ENCODE peak calls at places on chromosomes 11 and 22, in six cellular contexts. U is ovary, Y is B cell, S is transverse colon, G is H9, C is Peyer's patch. Q is an unnamed sample.
A peak's percentile ranks its signal among the peaks of the same experiment; 100 is the strongest.

GRCh38 chr22:41925783-41926460 is 684 bp downstream of the TNFRSF13C start:
- DNase-seq in Y (peak; percentile 93), C (peak; percentile 83), U (no peak), S (peak; percentile 87), G (peak; percentile 83), Q (peak; percentile 76)

GRCh38 chr11:83725161-83725560 is 439.0 kb upstream of the CCDC90B start:
- DNase-seq in G (peak; percentile 34), U (no peak), C (no peak), Y (no peak), S (no peak), Q (no peak)

GRCh38 chr11:109123811-109124787 is 297.9 kb upstream of the C11orf87 start:
- DNase-seq in S (no peak), C (no peak), U (no peak), G (peak; percentile 47), Y (no peak), Q (no peak)

GRCh38 chr11:128361451-128362020 is 225.8 kb downstream of the ETS1 start:
- DNase-seq in S (no peak), C (peak; percentile 37), G (no peak), Y (peak; percentile 43), U (no peak), Q (no peak)

GRCh38 chr22:39908121-39908520 is 7.2 kb downstream of the GRAP2 start:
- DNase-seq in S (no peak), Y (no peak), U (no peak), C (no peak), G (no peak), Q (no peak)

GRCh38 chr11:3108183-3108721 is 51.0 kb upstream of the CARS1 start:
- DNase-seq in Y (no peak), C (no peak), U (peak; percentile 16), S (peak; percentile 7), G (no peak), Q (peak; percentile 16)

GRCh38 chr11:126265801-126266200 is 2.9 kb downstream of the SRPRA start:
- DNase-seq in G (no peak), S (no peak), Y (no peak), C (no peak), U (no peak), Q (no peak)

GRCh38 chr22:36236338-36237319 is 2.7 kb downstream of the APOL2 start:
- DNase-seq in Y (no peak), C (no peak), G (peak; percentile 16), U (no peak), S (no peak), Q (no peak)

GRCh38 chr11:60511393-60511792 is 3.8 kb upstream of the MS4A13 start:
- DNase-seq in S (no peak), C (no peak), Y (peak; percentile 38), G (no peak), U (no peak), Q (no peak)

GRCh38 chr11:113446938-113447337 is 28.3 kb downstream of the DRD2 start:
- DNase-seq in G (no peak), U (no peak), S (no peak), Y (no peak), C (no peak), Q (no peak)

GRCh38 chr22:42344391-42344861 is 74.0 kb upstream of the TCF20 start:
- DNase-seq in C (no peak), Y (no peak), U (peak; percentile 41), S (no peak), G (peak; percentile 76), Q (no peak)

GRCh38 chr22:35523167-35523928 is 17.3 kb upstream of the RASD2 start:
- DNase-seq in C (no peak), G (no peak), Y (no peak), S (no peak), U (no peak), Q (no peak)

GRCh38 chr22:41469218-41469851 is 418 bp downstream of the ACO2 start:
- DNase-seq in S (peak; percentile 81), G (no peak), C (peak; percentile 38), Y (no peak), U (no peak), Q (no peak)

GRCh38 chr11:118497831-118498230 is 29.4 kb upstream of the TTC36 start:
- DNase-seq in C (no peak), U (no peak), Y (no peak), S (no peak), G (no peak), Q (no peak)

GRCh38 chr11:80443177-80443576 is 1002.3 kb upstream of the TENM4 start:
- DNase-seq in U (no peak), G (no peak), C (no peak), S (no peak), Y (no peak), Q (no peak)

GRCh38 chr11:57410287-57410686 is 16.6 kb downstream of the SLC43A3 start:
- DNase-seq in U (no peak), Y (no peak), C (no peak), G (no peak), S (no peak), Q (no peak)

GRCh38 chr11:10322830-10323792 is 18.2 kb downstream of the ADM start:
- DNase-seq in U (peak; percentile 64), S (peak; percentile 65), C (no peak), Y (peak; percentile 56), G (no peak), Q (no peak)

GRCh38 chr11:69382131-69383128 is 88.5 kb downstream of the MYEOV start:
- DNase-seq in U (no peak), C (peak; percentile 38), Y (peak; percentile 14), G (peak; percentile 41), S (peak; percentile 32), Q (no peak)

GRCh38 chr22:35582861-35583670 is 34.1 kb downstream of the MB start:
- DNase-seq in U (peak; percentile 69), Y (peak; percentile 77), G (peak; percentile 73), C (peak; percentile 52), S (peak; percentile 68), Q (peak; percentile 44)

DNA sequence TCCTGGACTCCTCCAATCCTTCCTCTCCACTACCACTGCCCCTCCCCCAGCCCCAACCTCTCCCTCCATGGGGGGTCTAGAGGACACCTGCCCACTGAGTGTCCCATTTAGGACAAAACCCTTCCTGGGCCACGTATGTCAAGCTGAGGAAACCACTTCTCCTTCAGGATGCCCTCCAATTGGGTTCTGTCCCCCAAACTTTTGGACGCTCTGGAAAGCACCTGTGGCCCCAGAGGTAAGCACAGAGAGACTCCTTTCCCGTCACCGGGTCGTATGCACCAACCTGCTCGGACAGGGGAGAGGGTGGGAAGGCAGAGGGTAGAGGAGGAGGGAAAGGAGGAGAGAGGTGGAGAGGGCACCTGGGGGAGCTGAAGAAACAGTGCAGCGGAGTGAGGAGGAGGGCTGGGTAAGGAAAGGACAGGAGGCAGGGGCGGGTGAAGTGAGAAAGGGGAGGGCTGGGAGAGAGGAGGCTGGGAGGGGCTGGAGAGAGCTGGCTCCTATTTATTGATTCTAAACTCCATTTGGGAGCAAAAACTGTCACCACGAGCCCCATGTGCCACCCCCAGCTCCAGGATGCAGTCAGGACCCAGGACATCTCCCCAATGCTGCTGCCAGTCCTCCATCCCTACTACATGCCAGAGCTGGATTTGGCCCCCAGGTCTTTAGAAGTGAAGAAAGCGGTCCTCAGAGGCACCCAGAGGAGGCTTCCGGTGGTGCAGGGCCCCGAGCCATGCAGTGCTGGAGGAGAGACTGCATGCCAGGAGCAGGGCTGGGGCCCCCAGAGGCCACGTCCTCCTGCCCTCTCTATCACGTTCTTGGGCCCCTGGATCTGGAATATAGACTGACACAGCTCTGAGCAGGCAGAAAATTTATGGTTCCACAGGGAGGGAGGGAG is 53.6 kb downstream of the SLC22A12 start:
- DNase-seq in S (no peak), Y (no peak), G (peak; percentile 58), C (no peak), U (no peak), Q (no peak)
- TF ChIP-seq CTCF in S (peak; percentile 4), Y (no peak), G (peak; percentile 55), C (no peak), U (peak; percentile 18), Q (no peak)

DNA sequence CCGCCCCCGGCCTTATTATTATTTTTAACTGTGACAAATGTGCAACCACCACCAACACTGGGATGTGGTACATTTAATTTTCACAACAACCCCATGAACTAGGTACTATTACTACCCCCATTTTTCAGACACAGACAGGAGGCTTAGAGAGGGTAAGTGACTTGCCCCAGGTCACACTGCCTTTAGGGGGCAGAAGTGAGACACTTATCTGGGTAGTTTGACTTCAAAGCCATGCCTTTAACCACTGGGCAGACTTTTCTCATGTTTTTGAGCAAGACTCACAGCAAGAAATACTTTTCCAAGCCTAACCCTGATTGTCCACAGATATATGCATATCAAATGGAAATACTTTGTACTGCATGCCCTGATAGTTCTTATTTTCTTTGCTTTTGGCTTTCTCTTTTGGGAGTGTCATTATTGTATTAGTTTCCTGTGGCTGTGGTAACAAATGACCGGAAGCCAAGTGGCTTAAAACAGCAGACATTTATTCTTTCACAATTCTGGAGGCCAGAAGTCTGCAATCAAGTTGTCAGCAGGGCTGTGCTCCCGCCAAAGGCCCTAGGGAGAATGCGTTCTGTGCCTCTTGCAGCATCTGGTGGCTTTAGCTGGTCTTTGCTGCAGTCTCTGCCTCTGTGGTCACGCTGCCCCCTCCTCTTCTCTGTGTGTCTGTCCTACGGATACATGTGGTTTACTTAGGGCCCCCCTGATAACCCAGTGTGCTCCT is 110.8 kb downstream of the GRIK4 start:
- DNase-seq in S (no peak), G (no peak), C (no peak), U (no peak), Y (no peak), Q (no peak)
- TF ChIP-seq CTCF in S (no peak), G (peak; percentile 61), C (no peak), U (no peak), Y (no peak), Q (peak; percentile 31)

DNA sequence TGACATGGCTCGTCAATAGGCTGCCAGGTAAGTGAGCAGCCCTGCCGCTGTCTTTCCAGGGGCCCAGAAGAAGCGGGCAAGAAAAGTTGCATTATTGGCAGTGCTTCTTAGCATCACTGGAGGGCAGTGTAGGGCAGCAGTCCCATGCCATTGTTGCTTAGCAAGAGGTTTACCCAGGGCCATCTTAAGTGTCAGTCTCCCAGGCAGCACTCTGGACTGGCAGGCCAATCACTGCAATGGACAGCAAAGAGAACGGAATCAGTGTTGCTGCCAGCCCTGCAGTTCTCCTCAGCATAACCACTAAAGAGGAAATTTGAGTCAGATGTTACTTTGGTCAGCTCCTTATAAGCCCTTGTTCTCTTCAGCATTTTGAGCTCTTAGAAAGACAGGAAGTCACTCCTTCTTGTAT is 13.4 kb upstream of the GRK2 start:
- DNase-seq in S (no peak), C (peak; percentile 14), Y (no peak), U (no peak), G (no peak), Q (no peak)
- TF ChIP-seq CTCF in S (peak; percentile 23), C (peak; percentile 42), Y (peak; percentile 57), U (no peak), G (peak; percentile 55), Q (peak; percentile 53)

DNA sequence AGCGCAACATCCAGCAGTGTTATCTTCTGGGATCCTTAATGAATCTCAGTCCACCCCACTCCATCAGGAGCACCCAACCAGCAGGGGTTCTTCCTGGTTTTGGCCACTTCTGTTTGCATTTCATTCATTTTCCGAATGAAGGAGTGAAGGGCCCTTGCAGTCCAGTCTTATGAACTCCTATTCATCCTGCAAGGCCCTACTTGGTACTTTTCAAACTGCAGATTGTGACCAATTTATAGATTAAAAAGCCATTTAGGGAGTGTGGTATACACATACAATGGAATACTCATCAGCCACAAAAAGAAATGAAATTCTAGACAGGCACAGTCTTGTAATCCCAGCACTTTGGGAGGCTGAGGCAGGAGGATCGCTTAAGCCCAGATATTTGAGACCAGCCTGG is 10.2 kb upstream of the MN1 start:
- DNase-seq in G (no peak), U (no peak), S (no peak), C (no peak), Y (no peak), Q (no peak)
- TF ChIP-seq CTCF in G (no peak), U (no peak), S (no peak), C (no peak), Y (no peak), Q (no peak)

Q was measured in natural killer cell.